ENCODE peak calls at places on chromosome 3, in four cellular contexts. U, T, S and F are unnamed samples.

GRCh38 chr3:69085543-69086132 is 901 bp downstream of the ARL6IP5 start:
- DNase-seq in U (no peak), T (no peak), S (no peak), F (peak; percentile 47)

GRCh38 chr3:64667138-64667537 is 20.7 kb downstream of the ADAMTS9 start:
- DNase-seq in U (no peak), T (no peak), S (no peak), F (no peak)

GRCh38 chr3:123194552-123194951 is 7.2 kb upstream of the SEC22A start:
- DNase-seq in U (no peak), T (peak; percentile 33), S (peak; percentile 54), F (peak; percentile 58)

GRCh38 chr3:42067324-42067723 is 23.8 kb upstream of the TRAK1 start:
- DNase-seq in U (no peak), T (no peak), S (no peak), F (peak; percentile 89)

GRCh38 chr3:162391301-162391700 is 894.7 kb downstream of the OTOL1 start:
- DNase-seq in U (no peak), T (no peak), S (peak; percentile 42), F (no peak)

GRCh38 chr3:59442056-59442455 is 392.2 kb upstream of the CFAP20DC start:
- DNase-seq in U (no peak), T (peak; percentile 52), S (no peak), F (no peak)

GRCh38 chr3:42498791-42499477 is 3.5 kb upstream of the VIPR1 start:
- DNase-seq in U (no peak), T (no peak), S (no peak), F (no peak)

GRCh38 chr3:72336821-72337479 is 511.3 kb downstream of the SHQ1 start:
- DNase-seq in U (peak; percentile 19), T (peak; percentile 23), S (no peak), F (no peak)

GRCh38 chr3:26964836-26965235 is 342.3 kb downstream of the LRRC3B start:
- DNase-seq in U (no peak), T (no peak), S (no peak), F (no peak)

GRCh38 chr3:69368129-69368741 is 17.7 kb downstream of the FRMD4B start:
- DNase-seq in U (no peak), T (no peak), S (no peak), F (no peak)

GRCh38 chr3:6182909-6183308 is 678.0 kb upstream of the GRM7 start:
- DNase-seq in U (no peak), T (no peak), S (no peak), F (no peak)

GRCh38 chr3:173553635-173554280 is 156.2 kb downstream of the NLGN1 start:
- DNase-seq in U (peak; percentile 4), T (peak; percentile 27), S (peak; percentile 15), F (peak; percentile 64)

GRCh38 chr3:74067296-74067695 is 442.6 kb upstream of the PDZRN3 start:
- DNase-seq in U (no peak), T (no peak), S (no peak), F (no peak)

GRCh38 chr3:46942079-46942478 is 34.5 kb downstream of the CCDC12 start:
- DNase-seq in U (no peak), T (no peak), S (no peak), F (no peak)

GRCh38 chr3:186534113-186534669 is 10.0 kb downstream of the CRYGS start:
- DNase-seq in U (no peak), T (no peak), S (no peak), F (peak; percentile 95)

GRCh38 chr3:124695369-124695768 is 34.9 kb upstream of the UMPS start:
- DNase-seq in U (no peak), T (no peak), S (no peak), F (no peak)

GRCh38 chr3:58899159-58899952 is 150.5 kb downstream of the CFAP20DC start:
- DNase-seq in U (peak; percentile 1), T (no peak), S (no peak), F (no peak)

GRCh38 chr3:158792709-158793108 is 9.1 kb upstream of the MFSD1 start:
- DNase-seq in U (peak; percentile 44), T (no peak), S (peak; percentile 83), F (no peak)

GRCh38 chr3:49017978-49018706 is at the start of gene DALRD3:
- DNase-seq in U (peak; percentile 73), T (peak; percentile 56), S (peak; percentile 72), F (peak; percentile 94)

GRCh38 chr3:172626241-172626640 is 84.6 kb downstream of the NCEH1 start:
- DNase-seq in U (peak; percentile 44), T (no peak), S (no peak), F (no peak)

GRCh38 chr3:46811615-46812236 is 51.5 kb downstream of the MYL3 start:
- DNase-seq in U (peak; percentile 48), T (peak; percentile 36), S (no peak), F (no peak)

GRCh38 chr3:124316034-124316287 is 324.0 kb upstream of the ROPN1 start:
- DNase-seq in U (no peak), T (no peak), S (no peak), F (no peak)

GRCh38 chr3:115800489-115801080 is 177.3 kb downstream of the GAP43 start:
- DNase-seq in U (peak; percentile 38), T (no peak), S (peak; percentile 76), F (no peak)

GRCh38 chr3:177824190-177824786 is 627.0 kb upstream of the TBL1XR1 start:
- DNase-seq in U (peak; percentile 76), T (no peak), S (peak; percentile 79), F (no peak)

GRCh38 chr3:46977811-46978195 is 1.3 kb upstream of the CCDC12 start:
- DNase-seq in U (no peak), T (no peak), S (no peak), F (no peak)

GRCh38 chr3:14462738-14463137 is 60.3 kb downstream of the SLC6A6 start:
- DNase-seq in U (no peak), T (no peak), S (no peak), F (no peak)

GRCh38 chr3:111534701-111535100 is 7.3 kb upstream of the CD96 start:
- DNase-seq in U (no peak), T (no peak), S (no peak), F (no peak)

GRCh38 chr3:126965526-126966080 is 17.3 kb upstream of the PLXNA1 start:
- DNase-seq in U (no peak), T (no peak), S (no peak), F (no peak)

GRCh38 chr3:185176756-185177359 is 24.0 kb upstream of the C3orf70 start:
- DNase-seq in U (peak; percentile 35), T (peak; percentile 43), S (peak; percentile 18), F (peak; percentile 88)

GRCh38 chr3:8984512-8984911 is 21.2 kb upstream of the RAD18 start:
- DNase-seq in U (no peak), T (no peak), S (no peak), F (no peak)

GRCh38 chr3:37751967-37752660 is 109.6 kb upstream of the CTDSPL start:
- DNase-seq in U (no peak), T (no peak), S (no peak), F (no peak)

GRCh38 chr3:180764481-180764880 is 85.2 kb upstream of the CCDC39 start:
- DNase-seq in U (no peak), T (no peak), S (no peak), F (no peak)

GRCh38 chr3:8607285-8608040 is 37.1 kb downstream of the SSUH2 start:
- DNase-seq in U (peak; percentile 46), T (peak; percentile 46), S (peak; percentile 64), F (no peak)

GRCh38 chr3:183460059-183461052 is 31.9 kb upstream of the MCF2L2 start:
- DNase-seq in U (no peak), T (no peak), S (no peak), F (peak; percentile 87)
- H3K4me2 ChIP-seq in U (no peak overlapping the region), T (no peak overlapping the region), S (no peak overlapping the region), F (peak overlapping the region; percentile 61)

GRCh38 chr3:52894756-52895155 is 2.6 kb downstream of the STIMATE start:
- DNase-seq in U (no peak), T (no peak), S (no peak), F (no peak)

GRCh38 chr3:52895416-52895815 is 1.9 kb downstream of the STIMATE start:
- DNase-seq in U (no peak), T (no peak), S (no peak), F (no peak)

GRCh38 chr3:52892625-52893311 is 4.6 kb downstream of the STIMATE start:
- DNase-seq in U (no peak), T (no peak), S (no peak), F (peak; percentile 59)

GRCh38 chr3:52892290-52892624 is 5.1 kb downstream of the STIMATE start:
- DNase-seq in U (no peak), T (no peak), S (no peak), F (no peak)

GRCh38 chr3:52893723-52894122 is 3.6 kb downstream of the STIMATE start:
- DNase-seq in U (no peak), T (no peak), S (no peak), F (no peak)
- H3K27ac ChIP-seq in U (no peak overlapping the region), T (no peak overlapping the region), S (no peak overlapping the region), F (peak overlapping the region; percentile 46)

DNA sequence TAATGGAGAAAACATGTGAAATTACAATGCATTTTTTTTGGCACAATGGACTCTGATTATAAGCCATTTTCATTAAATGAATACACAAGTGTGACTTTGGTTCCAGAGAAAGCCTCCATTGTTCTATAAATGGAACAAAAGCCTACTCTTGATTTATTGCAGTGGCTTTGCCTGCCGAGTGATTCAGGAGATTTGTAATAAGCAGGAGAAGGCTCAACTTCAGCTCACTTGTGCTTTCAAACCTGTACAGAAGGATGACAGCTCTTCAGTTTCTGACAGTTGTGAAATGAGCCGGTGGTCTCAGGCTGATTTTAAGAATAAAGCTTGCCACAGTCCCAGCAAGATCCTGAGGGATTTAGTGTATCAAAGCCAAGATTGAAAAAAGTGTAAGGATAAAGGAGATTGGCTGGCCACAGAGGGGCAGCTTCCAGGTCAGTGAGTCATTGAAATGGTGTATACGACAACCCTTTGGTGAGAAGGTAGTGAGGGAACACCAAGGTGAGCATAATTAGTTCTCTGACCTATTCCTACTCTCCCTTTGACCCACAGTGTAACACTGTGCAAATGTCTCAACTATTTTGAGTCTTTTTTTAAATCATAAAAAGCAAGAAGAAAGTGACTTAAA is 438.8 kb upstream of the TGFBR2 start:
- DNase-seq in U (peak; percentile 2), T (peak; percentile 4), S (no peak), F (no peak)
- H3K4me2 ChIP-seq in U (no peak overlapping the region), T (no peak overlapping the region), S (no peak overlapping the region), F (no peak overlapping the region)

GRCh38 chr3:135147657-135148056 is 352.6 kb downstream of the EPHB1 start:
- DNase-seq in U (no peak), T (no peak), S (no peak), F (no peak)
- H3K27ac ChIP-seq in U (no peak overlapping the region), T (no peak overlapping the region), S (no peak overlapping the region), F (no peak overlapping the region)